ENCODE peak calls at places on chromosome 11, in seven cellular contexts. U is GM12878, S is HCT116, N is SK-N-SH, T is K562, A is H1, P is HepG2. Z is an unnamed sample.

GRCh38 chr11:36265793-36266628 is 23.2 kb downstream of the COMMD9 start:
- DNase-seq in P (peak), S (peak), T (peak), U (no peak), A (peak), N (peak), Z (peak)

GRCh38 chr11:66419825-66420224 is 1.0 kb upstream of the NPAS4 start:
- DNase-seq in A (peak), T (no peak), S (no peak), N (peak), U (no peak), P (no peak), Z (no peak)

GRCh38 chr11:75035911-75036536 is 47.3 kb downstream of the NEU3 start:
- DNase-seq in T (no peak), N (no peak), U (no peak), P (no peak), S (peak), A (peak), Z (no peak)

GRCh38 chr11:12303431-12304149 is 73.8 kb upstream of the PARVA start:
- DNase-seq in N (no peak), U (no peak), S (no peak), T (no peak), P (no peak), A (no peak), Z (no peak)

GRCh38 chr11:88508808-88509581 is 171.5 kb upstream of the CTSC start:
- DNase-seq in N (peak), U (no peak), T (no peak), P (no peak), A (peak), S (no peak), Z (no peak)

GRCh38 chr11:12043959-12044772 is 35.7 kb upstream of the DKK3 start:
- DNase-seq in U (no peak), A (peak), S (peak), P (peak), T (peak), N (peak), Z (peak)

GRCh38 chr11:122775675-122776271 is 62.5 kb upstream of the CRTAM start:
- DNase-seq in P (no peak), N (no peak), A (no peak), T (no peak), S (no peak), U (no peak), Z (no peak)

GRCh38 chr11:107821199-107821926 is 37.2 kb downstream of the SLC35F2 start:
- DNase-seq in N (no peak), T (no peak), A (no peak), S (no peak), U (no peak), P (no peak), Z (no peak)

GRCh38 chr11:62477927-62478326 is 59.1 kb downstream of the SCGB1A1 start:
- DNase-seq in U (no peak), P (no peak), T (no peak), A (no peak), N (no peak), S (no peak), Z (no peak)

GRCh38 chr11:12235945-12236743 is 125.8 kb downstream of the MICAL2 start:
- DNase-seq in T (peak), A (no peak), U (peak), N (peak), S (peak), P (peak), Z (no peak)

GRCh38 chr11:45607995-45608394 is 57.4 kb downstream of the CHST1 start:
- DNase-seq in U (no peak), N (no peak), A (peak), S (no peak), T (no peak), P (no peak), Z (no peak)

GRCh38 chr11:68331338-68331947 is 19.1 kb downstream of the LRP5 start:
- DNase-seq in T (no peak), S (no peak), P (peak), U (no peak), A (no peak), N (no peak), Z (no peak)

GRCh38 chr11:98630736-98631135 is 390.0 kb upstream of the CNTN5 start:
- DNase-seq in N (no peak), A (no peak), P (no peak), T (no peak), U (no peak), S (no peak), Z (no peak)

GRCh38 chr11:120908521-120909181 is 115.3 kb upstream of the TBCEL start:
- DNase-seq in U (no peak), S (no peak), N (no peak), A (no peak), P (no peak), T (no peak), Z (peak)

GRCh38 chr11:19929655-19930054 is 217.0 kb downstream of the NAV2 start:
- DNase-seq in T (no peak), S (no peak), N (no peak), U (no peak), P (no peak), A (no peak), Z (no peak)

GRCh38 chr11:33540946-33541915 is 159.4 kb downstream of the C11orf91 start:
- DNase-seq in P (no peak), N (no peak), U (no peak), S (no peak), A (no peak), T (no peak), Z (no peak)

GRCh38 chr11:86749376-86749775 is 51.0 kb upstream of the PRSS23 start:
- DNase-seq in S (no peak), U (no peak), N (no peak), A (no peak), P (no peak), T (peak), Z (no peak)

GRCh38 chr11:119149371-119150275 is 771 bp downstream of the ABCG4 start:
- DNase-seq in U (no peak), S (no peak), P (no peak), T (no peak), A (no peak), N (peak), Z (no peak)

GRCh38 chr11:100791873-100792272 is 104.8 kb downstream of the ARHGAP42 start:
- DNase-seq in A (no peak), T (no peak), P (no peak), U (no peak), S (no peak), N (no peak), Z (peak)

GRCh38 chr11:35796542-35796941 is 134.0 kb downstream of the TRIM44 start:
- DNase-seq in U (no peak), N (no peak), T (no peak), A (no peak), P (no peak), S (no peak), Z (peak)

GRCh38 chr11:76791861-76792260 is 8.7 kb downstream of the TSKU start:
- DNase-seq in N (no peak), T (no peak), A (no peak), S (no peak), U (no peak), P (peak), Z (no peak)

GRCh38 chr11:18010977-18011586 is 1.8 kb downstream of the SERGEF start:
- DNase-seq in A (no peak), P (peak), N (no peak), U (no peak), T (no peak), S (no peak), Z (no peak)

GRCh38 chr11:10594407-10594806 is 25.9 kb upstream of the LYVE1 start:
- DNase-seq in T (no peak), U (no peak), S (no peak), P (no peak), N (no peak), A (no peak), Z (no peak)

GRCh38 chr11:35330924-35331323 is 88.4 kb downstream of the SLC1A2 start:
- DNase-seq in T (no peak), P (no peak), N (no peak), A (no peak), U (no peak), S (no peak), Z (no peak)

GRCh38 chr11:122108192-122108799 is 7.7 kb downstream of the BLID start:
- DNase-seq in S (peak), T (peak), U (no peak), P (peak), A (peak), N (no peak), Z (no peak)

GRCh38 chr11:114062272-114062671 is 2.8 kb downstream of the ZBTB16 start:
- DNase-seq in A (no peak), P (no peak), T (no peak), N (no peak), S (no peak), U (no peak), Z (no peak)

GRCh38 chr11:96054870-96055705 is 131.2 kb upstream of the MTMR2 start:
- DNase-seq in A (no peak), T (peak), S (peak), N (peak), U (no peak), P (peak), Z (peak)

GRCh38 chr11:34308049-34308692 is 49.6 kb downstream of the ABTB2 start:
- DNase-seq in N (no peak), U (no peak), T (no peak), S (peak), P (no peak), A (no peak), Z (no peak)

GRCh38 chr11:131906963-131907362 is 536.5 kb downstream of the NTM start:
- DNase-seq in U (no peak), T (no peak), A (no peak), P (no peak), N (peak), S (no peak), Z (no peak)

GRCh38 chr11:85539740-85540139 is 87.4 kb downstream of the DLG2 start:
- DNase-seq in A (no peak), N (no peak), P (no peak), T (no peak), S (no peak), U (no peak), Z (no peak)

GRCh38 chr11:113806403-113806802 is 26.8 kb downstream of the CLDN25 start:
- DNase-seq in U (no peak), S (peak), N (peak), T (peak), P (peak), A (peak), Z (peak)

GRCh38 chr11:44621140-44621681 is 55.7 kb downstream of the CD82 start:
- DNase-seq in U (no peak), S (peak), A (peak), P (peak), T (peak), N (peak), Z (peak)

DNA sequence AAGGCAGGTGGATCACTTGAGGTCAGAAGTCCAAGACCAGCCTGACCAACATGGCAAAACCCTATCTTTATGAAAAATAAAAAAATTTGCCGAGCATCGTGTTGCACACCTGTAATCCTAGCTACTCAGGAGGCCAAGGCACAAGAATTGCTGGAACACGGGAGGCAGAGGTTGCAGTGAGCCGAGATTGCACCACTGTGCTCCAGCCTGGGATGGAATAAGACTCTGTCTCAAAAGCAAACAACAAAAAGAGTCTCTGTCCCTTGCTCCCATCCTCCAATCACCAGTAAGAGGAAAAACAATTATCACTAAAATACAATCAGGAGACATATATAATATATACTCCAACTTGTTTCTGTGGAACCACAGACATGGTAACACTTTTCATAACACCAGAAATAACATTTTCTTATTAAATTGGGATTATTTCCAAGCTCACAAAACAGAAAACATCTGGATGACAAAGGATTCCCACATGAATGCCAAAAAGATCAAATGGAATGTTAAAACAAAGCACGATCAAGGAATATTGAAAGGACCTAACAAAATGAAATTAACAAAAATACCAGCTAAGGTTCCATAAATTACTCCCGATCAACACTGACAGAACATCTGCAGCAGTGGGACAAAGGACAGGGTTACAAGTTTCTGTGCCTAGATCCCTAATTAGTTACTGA is 15.2 kb downstream of the FCHSD2 start:
- DNase-seq in S (no peak), N (no peak), P (no peak), U (no peak), A (no peak), T (no peak), Z (no peak)
- TF ChIP-seq JUND in S (no peak), N (no peak), P (no peak), U (no peak), A (no peak), T (no peak), Z (no peak)

DNA sequence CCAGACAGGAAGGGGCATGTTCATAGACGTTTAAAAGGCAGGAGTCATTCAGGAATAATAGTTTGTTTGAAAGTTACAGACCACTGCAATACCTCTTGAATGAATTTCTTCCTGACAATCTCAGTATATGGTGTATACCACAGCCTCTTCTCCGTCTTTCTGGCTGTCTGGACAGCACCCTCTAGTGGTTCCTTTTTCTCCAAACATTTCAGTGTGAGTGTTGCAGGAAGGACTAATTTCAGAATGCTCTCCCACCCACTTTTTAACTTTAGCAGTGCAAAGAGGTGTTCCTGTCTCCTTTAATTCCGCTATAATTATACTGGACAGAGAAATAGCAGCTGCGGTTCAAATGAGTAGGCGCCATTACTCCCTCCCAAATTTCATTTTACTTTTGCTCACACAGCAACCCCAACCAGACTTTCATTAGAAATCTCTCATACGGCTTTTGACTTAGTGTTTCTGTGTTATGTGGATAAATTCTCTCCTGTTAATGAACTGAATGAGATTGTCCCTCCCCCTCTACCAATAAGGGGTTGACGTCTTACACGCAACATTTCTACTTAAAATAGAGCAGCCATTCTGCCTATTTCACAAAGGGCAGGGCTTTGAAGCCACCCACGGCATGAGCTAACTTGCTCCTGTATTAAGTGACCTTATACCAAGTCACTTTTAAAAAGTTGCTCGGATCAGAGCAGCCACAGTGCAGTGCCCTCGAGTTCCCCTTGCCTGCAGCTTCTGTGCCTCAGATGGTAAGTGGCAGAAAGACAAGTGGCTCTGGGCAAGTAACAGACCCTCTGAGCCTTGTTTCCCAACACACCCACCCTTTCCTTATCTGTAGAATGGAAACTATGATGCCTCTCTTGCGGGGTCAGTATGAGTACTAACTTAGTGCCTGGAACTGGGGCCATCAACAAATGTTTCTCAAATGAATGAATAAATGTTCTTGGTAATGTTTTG is 368.6 kb downstream of the OPCML start:
- DNase-seq in T (peak), N (peak), S (no peak), U (peak), A (no peak), P (peak), Z (peak)
- TF ChIP-seq JUND in T (no peak), N (no peak), S (no peak), U (no peak), A (no peak), P (no peak), Z (no peak)

GRCh38 chr11:8932564-8933180 is at the start of gene C11orf16:
- DNase-seq in A (no peak), P (no peak), N (no peak), T (no peak), U (no peak), S (no peak), Z (no peak)

GRCh38 chr11:8937659-8938058 is 4.9 kb upstream of the C11orf16 start:
- DNase-seq in T (no peak), N (no peak), S (no peak), A (no peak), U (no peak), P (no peak), Z (no peak)

GRCh38 chr11:8933931-8934330 is 1.2 kb upstream of the C11orf16 start:
- DNase-seq in N (no peak), S (no peak), P (no peak), U (no peak), A (no peak), T (no peak), Z (no peak)

GRCh38 chr11:8937159-8937558 is 4.4 kb upstream of the C11orf16 start:
- DNase-seq in N (no peak), P (no peak), U (no peak), T (no peak), A (no peak), S (no peak), Z (no peak)

DNA sequence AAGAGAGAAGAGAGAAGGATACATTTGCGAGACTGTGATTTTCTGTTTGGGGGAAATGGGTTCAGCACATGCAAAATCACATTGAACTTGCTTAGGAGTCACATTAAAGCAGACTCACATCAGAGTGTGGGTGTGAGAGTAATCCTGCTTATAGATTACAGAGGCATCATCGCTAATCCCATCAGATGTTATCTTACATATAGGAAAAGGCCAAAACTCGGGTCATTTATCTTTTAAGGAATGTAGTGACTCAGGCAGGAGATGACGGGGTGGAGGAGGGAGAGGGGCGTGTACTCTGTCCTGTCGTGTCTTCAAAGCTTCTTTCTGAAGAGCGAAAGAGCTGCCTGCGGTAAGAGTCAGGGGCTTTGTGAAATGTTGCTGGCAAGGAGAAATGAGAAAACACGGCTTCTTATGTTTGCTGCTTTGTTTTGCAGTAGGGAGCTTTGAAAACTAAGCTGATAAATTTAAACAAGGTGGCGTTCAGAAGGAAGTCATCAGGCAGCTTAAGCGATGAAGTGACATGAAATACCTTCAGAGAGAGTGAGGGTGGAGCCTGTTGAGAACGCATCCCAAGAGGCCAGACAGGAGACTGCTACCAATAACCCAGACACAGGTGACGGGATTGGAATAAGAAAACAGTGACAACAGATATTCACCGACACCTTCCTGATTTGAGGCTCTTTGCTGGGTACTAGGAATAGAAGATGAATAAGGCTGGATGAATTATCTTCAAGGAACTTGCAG is 2.2 kb upstream of the C11orf16 start:
- DNase-seq in P (peak), A (no peak), T (no peak), N (no peak), U (no peak), S (peak), Z (no peak)
- TF ChIP-seq JUND in P (no peak), A (no peak), T (peak), N (no peak), U (no peak), S (peak), Z (no peak)

DNA sequence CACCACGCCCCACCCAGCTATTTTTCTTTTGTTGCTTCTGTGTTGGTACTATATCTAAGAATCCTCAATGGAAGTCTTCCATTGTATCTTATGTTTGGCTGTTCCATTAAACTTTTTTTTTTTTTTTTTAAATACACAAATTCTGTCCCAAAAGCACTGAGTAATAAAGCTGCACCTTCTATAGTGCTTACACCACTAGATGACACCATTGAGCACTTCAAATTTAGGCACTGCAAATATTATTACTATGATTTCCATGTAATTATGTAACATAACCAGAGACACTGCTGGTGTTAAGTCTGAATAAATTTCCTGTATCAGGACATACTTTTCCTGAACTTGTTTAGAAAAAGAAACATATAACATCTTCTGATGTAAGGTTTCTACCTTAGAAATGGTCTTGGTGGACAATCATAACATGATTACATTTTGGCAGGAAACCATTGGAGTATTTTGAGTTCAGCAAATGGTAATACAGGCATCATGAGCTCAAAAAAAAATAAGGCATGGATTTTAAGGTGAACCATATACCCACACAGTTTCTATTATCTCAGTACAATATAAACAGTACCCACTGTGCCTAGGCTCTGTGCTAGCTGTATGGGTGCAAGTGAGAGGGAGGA is 110.5 kb downstream of the ATG16L2 start:
- DNase-seq in U (peak), A (no peak), S (peak), P (peak), T (no peak), N (peak), Z (peak)
- TF ChIP-seq JUND in U (no peak), A (no peak), S (no peak), P (no peak), T (no peak), N (no peak), Z (no peak)

Z was measured in T47D.